ENCODE peak calls at places on chromosomes 1 and 21, in ten cellular contexts. G is NCI-H69; U is SIG-M5; Z is NCI-H2081; B is effector CD4-positive, alpha-beta T cell; W is astrocyte of the spinal cord; P is PC-3; M is ELR; I is occipital lobe; R is NCI-H345. Y is an unnamed sample.

GRCh38 chr1:221567859-221568507 is 173.9 kb downstream of the DUSP10 start:
- DNase-seq in G (peak), U (no peak), Z (no peak), B (no peak), W (no peak), P (no peak), M (no peak), I (no peak), R (peak), Y (no peak)

GRCh38 chr1:153353226-153353947 is 4.3 kb upstream of the S100A9 start:
- DNase-seq in G (peak), U (no peak), Z (peak), B (no peak), W (no peak), P (peak), M (peak), I (no peak), R (peak), Y (no peak)

GRCh38 chr1:186492531-186493291 is 31.8 kb upstream of the PDC start:
- DNase-seq in G (no peak), U (no peak), Z (no peak), B (no peak), W (no peak), P (peak), M (no peak), I (no peak), R (no peak), Y (no peak)

GRCh38 chr1:109391161-109391556 is 6.6 kb downstream of the SORT1 start:
- DNase-seq in G (no peak), U (no peak), Z (no peak), B (no peak), W (peak), P (peak), M (no peak), I (no peak), R (no peak), Y (no peak)

GRCh38 chr1:107003972-107004371 is 52.5 kb upstream of the PRMT6 start:
- DNase-seq in G (no peak), U (no peak), Z (no peak), B (no peak), W (no peak), P (peak), M (no peak), I (no peak), R (no peak), Y (no peak)

GRCh38 chr21:35414511-35415139 is 365.5 kb upstream of the RUNX1 start:
- DNase-seq in G (no peak), U (no peak), Z (no peak), B (no peak), W (peak), P (no peak), M (no peak), I (no peak), R (peak), Y (peak)

GRCh38 chr1:198465201-198466144 is 75.0 kb downstream of the ATP6V1G3 start:
- DNase-seq in G (peak), U (no peak), Z (peak), B (no peak), W (peak), P (peak), M (peak), I (no peak), R (peak), Y (no peak)

GRCh38 chr1:3518256-3518655 is 63.8 kb downstream of the ARHGEF16 start:
- DNase-seq in G (no peak), U (no peak), Z (no peak), B (no peak), W (no peak), P (peak), M (no peak), I (no peak), R (no peak), Y (no peak)

GRCh38 chr1:58886611-58887010 is 102.8 kb upstream of the JUN start:
- DNase-seq in G (no peak), U (no peak), Z (no peak), B (no peak), W (no peak), P (no peak), M (no peak), I (no peak), R (no peak), Y (no peak)

GRCh38 chr1:185850366-185850765 is 116.2 kb downstream of the HMCN1 start:
- DNase-seq in G (no peak), U (no peak), Z (no peak), B (no peak), W (no peak), P (peak), M (peak), I (no peak), R (no peak), Y (no peak)

GRCh38 chr1:206653715-206654459 is 18.6 kb downstream of the DYRK3 start:
- DNase-seq in G (no peak), U (no peak), Z (no peak), B (no peak), W (no peak), P (no peak), M (no peak), I (no peak), R (no peak), Y (no peak)

GRCh38 chr1:192658255-192658654 is 22.3 kb downstream of the RGS13 start:
- DNase-seq in G (no peak), U (no peak), Z (no peak), B (no peak), W (no peak), P (no peak), M (no peak), I (no peak), R (no peak), Y (no peak)

GRCh38 chr1:230314142-230314470 is 112.0 kb downstream of the PGBD5 start:
- DNase-seq in G (no peak), U (no peak), Z (no peak), B (no peak), W (no peak), P (no peak), M (no peak), I (no peak), R (no peak), Y (no peak)

GRCh38 chr1:37763791-37764741 is 854 bp downstream of the EPHA10 start:
- DNase-seq in G (peak), U (no peak), Z (no peak), B (no peak), W (peak), P (no peak), M (peak), I (no peak), R (peak), Y (no peak)

GRCh38 chr1:206961668-206962067 is 8.6 kb downstream of the FCAMR start:
- DNase-seq in G (no peak), U (no peak), Z (no peak), B (no peak), W (no peak), P (no peak), M (no peak), I (no peak), R (no peak), Y (no peak)

GRCh38 chr1:235954306-235955283 is 87.9 kb upstream of the LYST start:
- DNase-seq in G (no peak), U (peak), Z (no peak), B (peak), W (no peak), P (no peak), M (peak), I (no peak), R (no peak), Y (peak)

GRCh38 chr1:158026641-158027040 is 33.2 kb downstream of the KIRREL1 start:
- DNase-seq in G (no peak), U (no peak), Z (no peak), B (no peak), W (no peak), P (no peak), M (no peak), I (no peak), R (no peak), Y (no peak)

GRCh38 chr1:38559180-38559874 is 300.2 kb downstream of the RRAGC start:
- DNase-seq in G (no peak), U (no peak), Z (no peak), B (peak), W (no peak), P (no peak), M (no peak), I (no peak), R (no peak), Y (no peak)

GRCh38 chr1:67250051-67250653 is 57.5 kb upstream of the IL12RB2 start:
- DNase-seq in G (peak), U (no peak), Z (no peak), B (no peak), W (peak), P (peak), M (peak), I (no peak), R (no peak), Y (no peak)

GRCh38 chr1:239976130-239976968 is 115.3 kb upstream of the FMN2 start:
- DNase-seq in G (peak), U (no peak), Z (peak), B (peak), W (peak), P (peak), M (peak), I (peak), R (peak), Y (no peak)

GRCh38 chr1:153643100-153643499 is 9.2 kb downstream of the CHTOP start:
- DNase-seq in G (no peak), U (no peak), Z (no peak), B (no peak), W (no peak), P (no peak), M (no peak), I (no peak), R (no peak), Y (no peak)

GRCh38 chr1:90959352-90960206 is 62.3 kb downstream of the ZNF644 start:
- DNase-seq in G (no peak), U (no peak), Z (no peak), B (no peak), W (no peak), P (peak), M (peak), I (no peak), R (no peak), Y (no peak)

GRCh38 chr1:163264256-163264655 is 57.5 kb upstream of the NUF2 start:
- DNase-seq in G (no peak), U (no peak), Z (no peak), B (no peak), W (no peak), P (peak), M (no peak), I (no peak), R (no peak), Y (no peak)

GRCh38 chr1:23010734-23011449 is 4.8 kb downstream of the TEX46 start:
- DNase-seq in G (no peak), U (no peak), Z (no peak), B (no peak), W (peak), P (peak), M (peak), I (no peak), R (no peak), Y (no peak)

GRCh38 chr1:23614128-23614660 is 54.9 kb upstream of the ID3 start:
- DNase-seq in G (no peak), U (no peak), Z (no peak), B (no peak), W (no peak), P (no peak), M (no peak), I (no peak), R (no peak), Y (no peak)

GRCh38 chr1:156853761-156854160 is 5.2 kb downstream of the INSRR start:
- DNase-seq in G (no peak), U (no peak), Z (no peak), B (no peak), W (no peak), P (no peak), M (no peak), I (no peak), R (no peak), Y (no peak)

GRCh38 chr1:71490432-71490831 is 409.6 kb upstream of the ZRANB2 start:
- DNase-seq in G (no peak), U (no peak), Z (no peak), B (no peak), W (peak), P (peak), M (peak), I (no peak), R (no peak), Y (no peak)

Y was measured in NCI-H187 treated with DMSO at 0.1 percent for 48 hours.